ENCODE peak calls at places on chromosome 21, in nine cellular contexts. J is heart left ventricle, P is stomach, S is adrenal gland, I is uterus, D is A549, V is ovary, L is IMR-90, M is HCT116. C is an unnamed sample. For H3K9me3, the result is how much of the 10 kb centered on the place peaks cover.

GRCh38 chr21:35198004-35198403 is 148.9 kb upstream of the RUNX1 start:
- DNase-seq in P (no peak), J (no peak), D (peak), V (no peak), I (no peak), M (peak), L (peak), S (no peak), C (no peak)

GRCh38 chr21:14533555-14534400 is 12.3 kb downstream of the SAMSN1 start:
- DNase-seq in L (no peak), I (no peak), V (no peak), J (no peak), D (peak), S (no peak), P (no peak), M (peak), C (no peak)

GRCh38 chr21:41564871-41565281 is 56.9 kb upstream of the TMPRSS2 start:
- DNase-seq in I (no peak), M (no peak), L (no peak), J (no peak), P (peak), D (peak), S (no peak), V (no peak), C (no peak)

GRCh38 chr21:46284077-46284644 is 1.2 kb downstream of the MCM3AP start:
- DNase-seq in S (no peak), L (no peak), I (no peak), M (no peak), J (no peak), V (no peak), D (no peak), P (no peak), C (no peak)

GRCh38 chr21:15729674-15730483 is at the start of gene USP25:
- DNase-seq in J (peak), M (peak), D (peak), L (peak), P (peak), I (peak), S (peak), V (peak), C (peak)

GRCh38 chr21:38716942-38717341 is 88.8 kb upstream of the ETS2 start:
- DNase-seq in S (no peak), V (no peak), J (no peak), M (no peak), I (no peak), P (no peak), D (no peak), L (peak), C (no peak)

GRCh38 chr21:26513212-26513611 is 59.9 kb downstream of the CYYR1 start:
- DNase-seq in J (no peak), I (no peak), D (no peak), L (no peak), P (no peak), M (no peak), S (peak), V (no peak), C (no peak)

GRCh38 chr21:46057111-46057709 is 40.7 kb upstream of the COL6A2 start:
- DNase-seq in D (no peak), S (no peak), J (no peak), V (peak), P (no peak), M (no peak), L (no peak), I (peak), C (no peak)

GRCh38 chr21:39193380-39193779 is 10.1 kb upstream of the PSMG1 start:
- DNase-seq in L (no peak), D (no peak), I (no peak), M (no peak), V (no peak), J (no peak), S (no peak), P (no peak), C (no peak)

GRCh38 chr21:41371698-41372030 is 9.8 kb downstream of the MX2 start:
- DNase-seq in D (no peak), I (no peak), S (no peak), L (no peak), P (no peak), V (no peak), J (peak), M (no peak), C (no peak)

GRCh38 chr21:35168702-35169101 is 119.6 kb upstream of the RUNX1 start:
- DNase-seq in J (no peak), D (no peak), L (no peak), V (no peak), S (no peak), P (no peak), M (no peak), I (no peak), C (no peak)

GRCh38 chr21:29256125-29256895 is 42.4 kb upstream of the BACH1 start:
- DNase-seq in I (no peak), M (no peak), J (no peak), D (no peak), V (no peak), S (no peak), P (no peak), L (no peak), C (no peak)

GRCh38 chr21:39105836-39106235 is 77.4 kb downstream of the PSMG1 start:
- DNase-seq in V (no peak), L (no peak), P (no peak), J (no peak), I (no peak), M (no peak), S (no peak), D (no peak), C (no peak)

GRCh38 chr21:17921579-17922530 is 102.7 kb upstream of the C21orf91 start:
- DNase-seq in D (no peak), M (no peak), V (no peak), L (peak), I (peak), J (no peak), P (no peak), S (peak), C (peak)

GRCh38 chr21:42618713-42619112 is 34.7 kb upstream of the PDE9A start:
- DNase-seq in V (no peak), L (no peak), D (no peak), P (no peak), S (no peak), I (no peak), J (no peak), M (no peak), C (no peak)

GRCh38 chr21:45975017-45975595 is 6.5 kb upstream of the COL6A1 start:
- DNase-seq in J (peak), S (no peak), D (no peak), L (peak), I (peak), M (peak), P (peak), V (peak), C (no peak)

GRCh38 chr21:46024983-46025860 is 43.7 kb downstream of the COL6A1 start:
- DNase-seq in P (no peak), S (no peak), V (peak), J (no peak), I (no peak), D (no peak), L (peak), M (no peak), C (no peak)

GRCh38 chr21:29308456-29308783 is 9.7 kb downstream of the BACH1 start:
- DNase-seq in J (no peak), D (no peak), I (no peak), M (no peak), V (no peak), P (no peak), S (no peak), L (no peak), C (no peak)

GRCh38 chr21:34770581-34770980 is 101.8 kb downstream of the CLIC6 start:
- DNase-seq in M (no peak), V (no peak), S (no peak), L (no peak), P (no peak), I (no peak), D (no peak), J (no peak), C (no peak)

GRCh38 chr21:41100826-41101550 is 67.0 kb upstream of the BACE2 start:
- DNase-seq in M (no peak), S (no peak), P (no peak), V (no peak), D (no peak), I (no peak), J (no peak), L (no peak), C (no peak)

GRCh38 chr21:34697826-34698225 is 29.0 kb downstream of the CLIC6 start:
- DNase-seq in J (no peak), P (no peak), D (no peak), V (no peak), S (no peak), I (no peak), L (no peak), M (no peak), C (no peak)

GRCh38 chr21:46121286-46122221 is 23.6 kb downstream of the COL6A2 start:
- DNase-seq in J (peak), M (no peak), V (peak), D (no peak), S (peak), L (no peak), I (peak), P (peak), C (peak)

GRCh38 chr21:42118901-42119300 is 47.8 kb downstream of the UMODL1 start:
- DNase-seq in I (no peak), P (no peak), M (no peak), D (no peak), S (no peak), V (no peak), J (peak), L (peak), C (no peak)

GRCh38 chr21:38486705-38487104 is 11.6 kb downstream of the ERG start:
- DNase-seq in L (no peak), V (no peak), M (no peak), S (no peak), I (no peak), J (no peak), D (no peak), P (no peak), C (no peak)

GRCh38 chr21:39097981-39098380 is 85.3 kb downstream of the PSMG1 start:
- DNase-seq in M (no peak), V (no peak), I (no peak), P (no peak), L (no peak), S (no peak), J (no peak), D (no peak), C (no peak)

GRCh38 chr21:38679531-38679930 is 126.2 kb upstream of the ETS2 start:
- DNase-seq in D (no peak), J (no peak), P (no peak), S (no peak), L (peak), M (no peak), V (no peak), I (no peak), C (no peak)

GRCh38 chr21:42209801-42210479 is 9.0 kb upstream of the ABCG1 start:
- DNase-seq in P (peak), J (peak), M (no peak), V (no peak), I (no peak), S (no peak), L (no peak), D (peak), C (peak)

GRCh38 chr21:39655589-39655988 is 42.8 kb downstream of the B3GALT5 start:
- DNase-seq in L (no peak), M (no peak), I (no peak), P (no peak), D (no peak), S (no peak), J (no peak), V (no peak), C (no peak)

GRCh38 chr21:42764883-42765282 is 111.5 kb downstream of the PDE9A start:
- DNase-seq in L (no peak), I (no peak), S (no peak), V (no peak), M (no peak), P (no peak), J (no peak), D (no peak), C (no peak)

GRCh38 chr21:24336491-24336890 is 1270.8 kb downstream of the MRPL39 start:
- DNase-seq in L (no peak), S (no peak), V (no peak), D (no peak), M (no peak), I (no peak), P (no peak), J (peak), C (no peak)

GRCh38 chr21:29939859-29940245 is at the start of gene GRIK1:
- DNase-seq in S (no peak), L (no peak), M (no peak), J (no peak), I (no peak), D (no peak), V (no peak), P (no peak), C (no peak)

GRCh38 chr21:17911628-17912027 is 92.5 kb upstream of the C21orf91 start:
- DNase-seq in S (no peak), L (peak), P (no peak), J (no peak), M (no peak), V (no peak), D (no peak), I (no peak), C (no peak)

GRCh38 chr21:30958737-30959136 is 77.4 kb upstream of the KRTAP11-1 start:
- DNase-seq in J (no peak), M (no peak), L (no peak), S (no peak), V (no peak), I (no peak), P (no peak), D (no peak), C (no peak)
- H3K9me3 ChIP-seq in J (under half), M (under half), L (under half), S (under half), V (under half), I (under half), P (under half), D (under half), C (under half)

GRCh38 chr21:25466470-25466869 is 140.8 kb downstream of the MRPL39 start:
- DNase-seq in J (no peak), L (no peak), I (no peak), V (no peak), M (no peak), S (no peak), P (no peak), D (no peak), C (no peak)

GRCh38 chr21:25464275-25464674 is 143.0 kb downstream of the MRPL39 start:
- DNase-seq in J (no peak), M (no peak), P (no peak), S (no peak), D (no peak), L (no peak), I (no peak), V (no peak), C (no peak)

GRCh38 chr21:25467891-25468290 is 139.4 kb downstream of the MRPL39 start:
- DNase-seq in P (no peak), L (no peak), V (no peak), I (no peak), M (no peak), S (no peak), D (no peak), J (no peak), C (no peak)

GRCh38 chr21:25462517-25462971 is 144.7 kb downstream of the MRPL39 start:
- DNase-seq in V (no peak), D (no peak), J (no peak), S (no peak), M (no peak), L (no peak), P (no peak), I (no peak), C (no peak)

GRCh38 chr21:25465263-25465662 is 142.0 kb downstream of the MRPL39 start:
- DNase-seq in L (no peak), V (no peak), P (no peak), S (no peak), I (no peak), M (no peak), D (no peak), J (no peak), C (no peak)
- H3K4me3 ChIP-seq in L (no peak), V (no peak), P (no peak), S (no peak), I (no peak), M (no peak), D (no peak), J (no peak), C (no peak)

DNA sequence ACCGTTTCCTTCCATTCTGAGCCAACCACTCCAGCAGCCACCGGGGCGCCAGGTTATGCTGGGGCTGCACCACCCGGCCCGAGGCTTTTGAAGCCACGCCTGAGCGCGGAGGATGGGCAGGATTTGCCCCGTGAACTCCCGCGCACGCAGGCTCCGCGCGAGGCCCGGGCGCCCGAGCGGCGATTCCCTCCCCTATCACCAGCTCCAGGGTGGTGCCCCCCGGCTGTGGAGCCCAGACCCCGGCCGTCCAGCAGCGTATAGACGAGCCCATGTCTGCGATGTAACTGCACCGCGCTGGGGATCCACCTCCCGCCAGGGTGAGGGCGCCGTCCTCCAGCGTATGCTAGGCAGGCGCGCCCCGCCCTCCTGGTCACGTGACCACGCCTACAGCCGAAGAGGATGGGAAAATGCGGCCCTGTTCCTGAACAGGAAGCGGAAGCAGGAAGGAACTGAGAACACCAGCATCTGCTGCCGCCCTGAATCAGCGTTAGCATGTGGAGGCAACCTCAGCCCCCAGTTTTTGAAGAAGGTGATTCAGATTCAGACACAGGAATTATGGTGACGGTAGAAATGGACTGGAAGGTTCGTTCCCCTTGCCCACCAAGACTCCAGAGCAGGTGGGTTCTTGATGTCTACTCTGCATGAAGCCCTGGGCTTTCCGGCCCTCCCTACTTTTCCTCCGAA is 46.0 kb downstream of the VPS26C start:
- DNase-seq in M (peak), S (peak), J (peak), L (peak), P (peak), D (peak), I (peak), V (peak), C (peak)
- TF ChIP-seq POLR2A in M (no peak), S (no peak), J (peak), L (peak), P (no peak), D (peak), I (peak), V (peak), C (peak)

GRCh38 chr21:44737706-44738354 is 26.5 kb upstream of the TSPEAR start:
- DNase-seq in P (no peak), M (no peak), D (no peak), S (no peak), J (no peak), L (peak), V (no peak), I (no peak), C (no peak)
- H3K9me3 ChIP-seq in P (under half), M (under half), D (under half), S (under half), J (under half), L (under half), V (under half), I (under half), C (under half)

C was measured in gastrocnemius medialis.